ENCODE peak calls at places on chromosomes 7 and 10, in four cellular contexts. P is HEK293T; O is activated T-cell treated with anti-CD3 and anti-CD28 coated beads, Interleukin-2, amount 50 U/mL, for 24 hours; Z is stimulated activated effector memory CD8-positive, alpha-beta T cell treated with anti-CD3 and anti-CD28 coated beads, Interleukin-12 subunit alpha, Interleukin-12 subunit beta, amount 100 ng/mL, for 72 hours. K is an unnamed sample.

GRCh38 chr7:142477079-142477651 is 219.3 kb upstream of the PRSS58 start:
- DNase-seq in P (no peak), O (no peak), Z (no peak), K (no peak)

GRCh38 chr7:48140001-48140681 is 31.1 kb upstream of the ABCA13 start:
- DNase-seq in P (no peak), O (no peak), Z (no peak), K (peak)

GRCh38 chr7:42198296-42198695 is 38.7 kb downstream of the GLI3 start:
- DNase-seq in P (no peak), O (no peak), Z (no peak), K (no peak)

GRCh38 chr10:75645704-75646103 is 214.3 kb downstream of the LRMDA start:
- DNase-seq in P (no peak), O (no peak), Z (no peak), K (no peak)

GRCh38 chr7:19377611-19378339 is 232.6 kb upstream of the FERD3L start:
- DNase-seq in P (peak), O (no peak), Z (no peak), K (no peak)

GRCh38 chr10:44316187-44316921 is 68.5 kb downstream of the CXCL12 start:
- DNase-seq in P (peak), O (no peak), Z (peak), K (no peak)

GRCh38 chr10:34102237-34102673 is 712.8 kb downstream of the PARD3 start:
- DNase-seq in P (no peak), O (no peak), Z (no peak), K (no peak)

GRCh38 chr7:35004531-35005096 is 32.7 kb downstream of the DPY19L1 start:
- DNase-seq in P (no peak), O (no peak), Z (no peak), K (no peak)

GRCh38 chr10:127522298-127522697 is 26.8 kb upstream of the NPS start:
- DNase-seq in P (no peak), O (no peak), Z (no peak), K (no peak)

GRCh38 chr10:132443605-132443997 is 46.6 kb downstream of the PWWP2B start:
- DNase-seq in P (peak), O (peak), Z (peak), K (peak)

GRCh38 chr10:106267591-106267990 is 896.9 kb downstream of the SORCS1 start:
- DNase-seq in P (no peak), O (no peak), Z (no peak), K (no peak)

GRCh38 chr7:122833888-122834570 is 52.2 kb downstream of the CADPS2 start:
- DNase-seq in P (no peak), O (no peak), Z (no peak), K (no peak)

GRCh38 chr10:97575101-97575668 is 2.6 kb downstream of the ANKRD2 start:
- DNase-seq in P (no peak), O (peak), Z (no peak), K (no peak)